ENCODE peak calls at places on chromosome 20, in five cellular contexts. One of them, this sample, is unnamed.

GRCh38 chr20:5606347-5606746 is 143.9 kb upstream of the SHLD1 start:
- DNase-seq in B cell: no peak
- DNase-seq in tibial nerve: no peak
- DNase-seq in cardiac fibroblast: no peak
- DNase-seq in AG10803: no peak
- DNase-seq in this sample: no peak

GRCh38 chr20:44092551-44093248 is 94.3 kb downstream of the JPH2 start:
- DNase-seq in B cell: no peak
- DNase-seq in cardiac fibroblast: peak
- DNase-seq in tibial nerve: no peak
- DNase-seq in AG10803: peak
- DNase-seq in this sample: peak

GRCh38 chr20:54416770-54417169 is 58.6 kb upstream of the DOK5 start:
- DNase-seq in cardiac fibroblast: no peak
- DNase-seq in B cell: no peak
- DNase-seq in tibial nerve: no peak
- DNase-seq in AG10803: no peak
- DNase-seq in this sample: no peak

GRCh38 chr20:58713801-58714339 is 21.3 kb downstream of the NPEPL1 start:
- DNase-seq in tibial nerve: no peak
- DNase-seq in cardiac fibroblast: no peak
- DNase-seq in AG10803: no peak
- DNase-seq in B cell: no peak
- DNase-seq in this sample: no peak

GRCh38 chr20:36744243-36744642 is 1.6 kb downstream of the NDRG3 start:
- DNase-seq in tibial nerve: no peak
- DNase-seq in AG10803: no peak
- DNase-seq in B cell: no peak
- DNase-seq in cardiac fibroblast: no peak
- DNase-seq in this sample: no peak

GRCh38 chr20:58117944-58118343 is 110.5 kb downstream of the ANKRD60 start:
- DNase-seq in tibial nerve: no peak
- DNase-seq in AG10803: peak
- DNase-seq in cardiac fibroblast: peak
- DNase-seq in B cell: no peak
- DNase-seq in this sample: no peak

GRCh38 chr20:50138479-50139393 is 14.8 kb downstream of the PEDS1 start:
- DNase-seq in tibial nerve: no peak
- DNase-seq in B cell: no peak
- DNase-seq in cardiac fibroblast: no peak
- DNase-seq in AG10803: no peak
- DNase-seq in this sample: peak

GRCh38 chr20:47785900-47786762 is 850 bp upstream of the SULF2 start:
- DNase-seq in cardiac fibroblast: peak
- DNase-seq in tibial nerve: peak
- DNase-seq in B cell: peak
- DNase-seq in AG10803: peak
- DNase-seq in this sample: peak

GRCh38 chr20:63150911-63151531 is 64.9 kb downstream of the YTHDF1 start:
- DNase-seq in B cell: no peak
- DNase-seq in tibial nerve: no peak
- DNase-seq in AG10803: no peak
- DNase-seq in cardiac fibroblast: no peak
- DNase-seq in this sample: no peak

GRCh38 chr20:51236396-51236795 is 213.5 kb upstream of the KCNG1 start:
- DNase-seq in B cell: no peak
- DNase-seq in AG10803: no peak
- DNase-seq in tibial nerve: no peak
- DNase-seq in cardiac fibroblast: no peak
- DNase-seq in this sample: no peak

GRCh38 chr20:45938727-45939438 is 4.4 kb downstream of the PCIF1 start:
- DNase-seq in B cell: no peak
- DNase-seq in AG10803: no peak
- DNase-seq in tibial nerve: no peak
- DNase-seq in cardiac fibroblast: no peak
- DNase-seq in this sample: no peak

GRCh38 chr20:9514461-9515210 is at the start of gene LAMP5:
- DNase-seq in cardiac fibroblast: peak
- DNase-seq in tibial nerve: no peak
- DNase-seq in AG10803: peak
- DNase-seq in B cell: peak
- DNase-seq in this sample: peak

GRCh38 chr20:62947532-62948300 is 4.8 kb upstream of the SLC17A9 start:
- DNase-seq in tibial nerve: no peak
- DNase-seq in B cell: no peak
- DNase-seq in AG10803: no peak
- DNase-seq in cardiac fibroblast: no peak
- DNase-seq in this sample: no peak

GRCh38 chr20:46014517-46015396 is 6.0 kb downstream of the MMP9 start:
- DNase-seq in B cell: no peak
- DNase-seq in tibial nerve: no peak
- DNase-seq in AG10803: no peak
- DNase-seq in cardiac fibroblast: no peak
- DNase-seq in this sample: no peak

GRCh38 chr20:45041464-45042337 is 59.2 kb downstream of the KCNS1 start:
- DNase-seq in cardiac fibroblast: peak
- DNase-seq in B cell: no peak
- DNase-seq in AG10803: peak
- DNase-seq in tibial nerve: no peak
- DNase-seq in this sample: no peak

GRCh38 chr20:2475850-2476741 is 5.5 kb upstream of the SNRPB start:
- DNase-seq in AG10803: no peak
- DNase-seq in tibial nerve: no peak
- DNase-seq in B cell: no peak
- DNase-seq in cardiac fibroblast: no peak
- DNase-seq in this sample: no peak

GRCh38 chr20:2480381-2480780 is 9.8 kb upstream of the SNRPB start:
- DNase-seq in AG10803: no peak
- DNase-seq in tibial nerve: no peak
- DNase-seq in B cell: no peak
- DNase-seq in cardiac fibroblast: no peak
- DNase-seq in this sample: no peak

DNA sequence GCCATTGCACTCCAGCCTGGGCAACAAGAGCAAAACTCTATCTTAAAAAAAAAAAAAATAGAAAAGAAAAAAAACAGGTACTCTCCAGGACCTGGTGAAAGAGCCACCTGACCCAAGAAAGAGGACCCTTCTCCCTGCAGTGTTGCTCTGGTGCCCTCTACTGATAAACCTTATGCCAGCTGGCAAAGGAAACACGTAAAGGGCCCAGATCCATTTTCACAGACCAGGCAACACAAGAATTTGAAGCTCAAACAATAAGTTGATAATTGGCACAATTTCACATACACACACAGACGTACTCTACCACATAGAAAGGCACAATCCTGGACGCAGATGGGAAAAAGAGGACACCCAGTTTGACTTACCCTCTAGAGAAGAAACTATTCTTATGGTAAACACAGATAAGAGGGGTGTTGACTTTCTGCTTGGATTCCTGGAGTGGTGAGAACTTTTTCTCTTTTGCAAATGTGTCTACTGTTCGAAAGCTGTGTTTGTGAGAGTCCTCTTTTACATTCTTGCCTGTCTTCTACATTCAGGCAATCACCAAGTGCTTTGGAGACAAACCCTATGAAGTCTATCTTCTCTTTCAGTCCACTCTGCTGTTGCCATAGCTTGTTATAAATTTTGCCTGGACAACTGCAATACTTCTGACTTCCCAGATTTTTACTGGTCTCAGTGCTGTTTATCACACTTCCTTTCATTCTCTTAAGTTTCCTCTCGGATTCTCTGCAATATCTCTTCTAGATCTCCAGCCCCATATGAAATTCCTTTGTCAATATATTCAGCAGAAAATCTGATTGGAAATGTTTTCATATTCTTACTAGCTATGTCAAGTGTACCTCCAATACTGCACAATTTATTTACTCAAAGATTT is 6.4 kb upstream of the SNRPB start:
- DNase-seq in tibial nerve: no peak
- DNase-seq in cardiac fibroblast: no peak
- DNase-seq in AG10803: no peak
- DNase-seq in B cell: no peak
- DNase-seq in this sample: no peak
- TF ChIP-seq CTCF in tibial nerve: no peak
- TF ChIP-seq CTCF in cardiac fibroblast: no peak
- TF ChIP-seq CTCF in AG10803: no peak
- TF ChIP-seq CTCF in B cell: no peak
- TF ChIP-seq CTCF in this sample: peak

GRCh38 chr20:12355185-12355584 is 437.5 kb downstream of the BTBD3 start:
- DNase-seq in tibial nerve: no peak
- DNase-seq in B cell: no peak
- DNase-seq in cardiac fibroblast: no peak
- DNase-seq in AG10803: no peak
- DNase-seq in this sample: no peak

GRCh38 chr20:12358655-12359009 is 440.9 kb downstream of the BTBD3 start:
- DNase-seq in B cell: no peak
- DNase-seq in AG10803: no peak
- DNase-seq in cardiac fibroblast: no peak
- DNase-seq in tibial nerve: no peak
- DNase-seq in this sample: no peak

GRCh38 chr20:12354725-12355124 is 437.0 kb downstream of the BTBD3 start:
- DNase-seq in tibial nerve: no peak
- DNase-seq in B cell: no peak
- DNase-seq in cardiac fibroblast: peak
- DNase-seq in AG10803: no peak
- DNase-seq in this sample: no peak

DNA sequence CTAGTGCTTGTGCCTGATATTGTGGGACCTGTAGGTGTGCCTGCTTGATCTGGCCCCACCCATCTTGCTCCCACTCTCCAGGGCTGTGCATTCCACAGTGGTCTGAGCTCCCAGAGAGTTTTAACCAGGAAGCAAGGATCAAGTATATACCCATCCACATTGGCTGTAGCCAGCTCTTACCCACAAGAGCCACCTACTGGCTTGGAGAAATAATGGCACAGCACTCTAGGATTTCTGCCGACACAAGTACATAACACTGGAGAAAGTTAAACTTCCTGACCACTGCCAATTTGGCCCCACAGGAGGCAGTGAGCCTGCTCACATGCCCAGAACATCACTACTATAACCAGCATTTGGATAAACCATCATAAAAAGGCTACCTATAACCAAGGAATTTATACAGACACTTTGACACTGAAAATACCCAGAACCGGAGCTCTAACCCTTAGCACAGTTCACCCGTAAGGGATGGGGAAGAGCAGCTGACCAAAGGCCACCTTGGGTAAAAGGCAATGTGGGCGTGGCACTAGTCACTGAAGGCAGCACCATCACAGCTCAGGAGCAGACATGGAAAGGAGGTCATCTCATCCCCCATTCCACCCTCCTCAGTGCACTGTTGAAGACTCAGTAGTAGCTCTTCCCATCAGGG is 440.4 kb downstream of the BTBD3 start:
- DNase-seq in AG10803: no peak
- DNase-seq in tibial nerve: no peak
- DNase-seq in B cell: no peak
- DNase-seq in cardiac fibroblast: peak
- DNase-seq in this sample: no peak
- TF ChIP-seq CTCF in AG10803: peak
- TF ChIP-seq CTCF in tibial nerve: no peak
- TF ChIP-seq CTCF in B cell: no peak
- TF ChIP-seq CTCF in cardiac fibroblast: peak
- TF ChIP-seq CTCF in this sample: peak

DNA sequence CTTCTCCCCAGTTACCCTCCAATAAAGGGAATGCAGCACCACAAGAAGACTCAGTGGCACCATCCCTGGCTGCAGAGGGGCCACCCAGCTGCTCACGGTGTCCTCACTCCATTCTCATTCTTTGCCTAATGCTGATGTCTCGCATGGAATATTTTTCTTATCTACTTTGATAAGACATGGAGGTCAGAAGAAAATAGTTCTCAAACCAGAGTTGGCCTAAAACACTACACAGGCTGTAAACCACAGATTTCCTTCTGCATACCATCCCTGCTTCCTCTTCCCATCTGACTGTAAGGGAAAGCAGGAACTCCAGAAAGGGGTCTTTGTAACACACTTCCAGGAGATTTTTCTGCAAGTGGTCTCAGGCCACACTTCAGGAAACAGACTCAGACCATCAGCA is 43.1 kb upstream of the CD93 start:
- DNase-seq in AG10803: no peak
- DNase-seq in cardiac fibroblast: peak
- DNase-seq in tibial nerve: no peak
- DNase-seq in B cell: no peak
- DNase-seq in this sample: no peak
- TF ChIP-seq CTCF in AG10803: no peak
- TF ChIP-seq CTCF in cardiac fibroblast: no peak
- TF ChIP-seq CTCF in tibial nerve: no peak
- TF ChIP-seq CTCF in B cell: no peak
- TF ChIP-seq CTCF in this sample: no peak

DNA sequence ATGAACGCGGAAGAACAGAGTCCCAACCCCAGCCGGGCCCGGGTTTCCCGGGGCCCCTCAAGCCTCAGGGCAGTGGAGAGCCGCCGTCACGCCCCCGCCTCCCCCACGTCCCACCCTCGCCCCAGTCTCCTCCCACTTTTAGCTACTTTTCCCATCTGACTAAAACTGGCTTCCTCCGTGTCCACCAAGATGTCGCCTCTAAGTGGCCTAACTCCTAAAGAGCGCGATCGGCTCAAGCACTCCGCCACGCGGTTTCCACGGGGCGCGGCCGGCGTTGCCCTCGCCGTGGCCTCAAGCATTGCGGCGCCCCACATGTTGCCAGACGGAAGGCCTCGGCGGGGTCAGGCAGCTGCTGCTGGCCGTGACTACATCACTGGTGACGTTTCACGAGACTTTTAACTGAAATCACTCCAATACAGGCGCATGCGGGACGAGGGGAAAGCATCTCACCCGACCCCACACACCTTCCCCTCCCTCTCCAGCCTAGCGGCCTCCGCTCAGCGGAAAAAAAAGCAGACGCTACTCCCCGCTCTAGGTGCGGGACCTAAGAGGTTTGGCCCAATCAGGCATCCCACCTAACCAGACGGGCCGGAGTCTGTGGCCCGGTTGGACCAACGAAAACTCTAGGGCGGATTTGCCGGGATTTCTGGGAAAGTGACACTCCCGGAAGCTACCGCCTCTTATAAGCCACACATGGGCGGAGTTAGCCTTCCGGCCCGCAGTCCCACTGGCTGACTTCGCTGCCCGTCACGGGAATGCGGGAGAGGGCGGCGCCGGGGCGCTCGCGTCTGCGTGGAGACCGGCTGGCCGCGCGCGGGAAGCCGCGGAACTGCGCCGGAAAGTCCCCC is at the start of gene NXT1:
- DNase-seq in B cell: peak
- DNase-seq in cardiac fibroblast: peak
- DNase-seq in tibial nerve: peak
- DNase-seq in AG10803: peak
- DNase-seq in this sample: peak
- TF ChIP-seq CTCF in B cell: peak
- TF ChIP-seq CTCF in cardiac fibroblast: no peak
- TF ChIP-seq CTCF in tibial nerve: peak
- TF ChIP-seq CTCF in AG10803: no peak
- TF ChIP-seq CTCF in this sample: peak

This sample was measured in neural crest cell.